ENCODE peak calls at places on chromosomes 12 and 14, in five cellular contexts. V, D, R, J and T are unnamed samples.

GRCh38 chr12:1595026-1595561 is 713 bp upstream of the FBXL14 start:
- DNase-seq in V (no peak), D (no peak), R (no peak), J (no peak), T (no peak)

GRCh38 chr14:93049867-93050331 is 65.8 kb downstream of the ITPK1 start:
- DNase-seq in V (no peak), D (no peak), R (no peak), J (no peak), T (no peak)

GRCh38 chr14:102000902-102001301 is 36.5 kb downstream of the DYNC1H1 start:
- DNase-seq in V (no peak), D (no peak), R (no peak), J (no peak), T (no peak)

GRCh38 chr12:90253674-90254181 is 545.1 kb upstream of the ATP2B1 start:
- DNase-seq in V (peak; percentile 25), D (no peak), R (no peak), J (peak; percentile 92), T (no peak)

GRCh38 chr12:57452181-57452936 is 2.7 kb upstream of the INHBE start:
- DNase-seq in V (peak; percentile 82), D (no peak), R (no peak), J (peak; percentile 97), T (no peak)

GRCh38 chr12:109385339-109386078 is 37.8 kb downstream of the MYO1H start:
- DNase-seq in V (peak; percentile 64), D (no peak), R (peak; percentile 32), J (peak; percentile 53), T (peak; percentile 12)

GRCh38 chr14:72894623-72895378 is 900 bp upstream of the DPF3 start:
- DNase-seq in V (no peak), D (peak; percentile 68), R (no peak), J (no peak), T (peak; percentile 30)

GRCh38 chr12:126389215-126389841 is 1324.1 kb downstream of the AACS start:
- DNase-seq in V (no peak), D (no peak), R (no peak), J (no peak), T (no peak)

GRCh38 chr12:124661382-124661781 is 94.0 kb upstream of the NCOR2 start:
- DNase-seq in V (peak; percentile 29), D (no peak), R (no peak), J (no peak), T (no peak)

GRCh38 chr14:68981539-68981976 is 2.5 kb upstream of the ACTN1 start:
- DNase-seq in V (no peak), D (no peak), R (no peak), J (peak; percentile 91), T (no peak)

GRCh38 chr14:61573748-61574513 is 121.4 kb upstream of the HIF1A start:
- DNase-seq in V (no peak), D (no peak), R (no peak), J (peak; percentile 73), T (no peak)

GRCh38 chr12:92470608-92471021 is 232.2 kb upstream of the PLEKHG7 start:
- DNase-seq in V (no peak), D (no peak), R (no peak), J (peak; percentile 13), T (no peak)

GRCh38 chr14:75372260-75372659 is 55.6 kb upstream of the JDP2 start:
- DNase-seq in V (no peak), D (no peak), R (no peak), J (no peak), T (no peak)

GRCh38 chr12:11746024-11746771 is 96.7 kb downstream of the ETV6 start:
- DNase-seq in V (peak; percentile 77), D (no peak), R (no peak), J (peak; percentile 55), T (no peak)

GRCh38 chr14:97523936-97524335 is 726.8 kb downstream of the VRK1 start:
- DNase-seq in V (peak; percentile 6), D (no peak), R (no peak), J (no peak), T (no peak)

GRCh38 chr14:105899657-105900397 is 373.4 kb downstream of the TMEM121 start:
- DNase-seq in V (no peak), D (no peak), R (no peak), J (no peak), T (peak; percentile 3)

GRCh38 chr12:67388331-67389163 is 119.4 kb downstream of the CAND1 start:
- DNase-seq in V (no peak), D (peak; percentile 46), R (no peak), J (no peak), T (peak; percentile 6)

GRCh38 chr14:71933026-71933587 is 878 bp downstream of the RGS6 start:
- DNase-seq in V (no peak), D (peak; percentile 48), R (no peak), J (no peak), T (no peak)

GRCh38 chr12:27781680-27782079 is 1.6 kb upstream of the MANSC4 start:
- DNase-seq in V (no peak), D (no peak), R (no peak), J (peak; percentile 67), T (no peak)

GRCh38 chr14:67513631-67514108 is 19.4 kb upstream of the PLEKHH1 start:
- DNase-seq in V (no peak), D (no peak), R (no peak), J (no peak), T (no peak)

GRCh38 chr14:67627519-67627918 is 7.8 kb downstream of the ARG2 start:
- DNase-seq in V (no peak), D (no peak), R (no peak), J (no peak), T (no peak)

GRCh38 chr12:89059721-89060120 is 292.6 kb downstream of the DUSP6 start:
- DNase-seq in V (no peak), D (no peak), R (no peak), J (no peak), T (no peak)

GRCh38 chr12:90027889-90028570 is 319.4 kb upstream of the ATP2B1 start:
- DNase-seq in V (no peak), D (no peak), R (no peak), J (no peak), T (no peak)

GRCh38 chr12:131912526-131913274 is 16.4 kb upstream of the PUS1 start:
- DNase-seq in V (peak; percentile 82), D (no peak), R (peak; percentile 24), J (peak; percentile 85), T (peak; percentile 51)

GRCh38 chr14:23538785-23539184 is 12.8 kb downstream of the ZFHX2 start:
- DNase-seq in V (no peak), D (peak; percentile 65), R (no peak), J (peak; percentile 31), T (no peak)

GRCh38 chr12:15584366-15585041 is 204.7 kb downstream of the EPS8 start:
- DNase-seq in V (peak; percentile 79), D (no peak), R (peak; percentile 37), J (peak; percentile 83), T (peak; percentile 19)

GRCh38 chr14:89027097-89027740 is 202.8 kb downstream of the TTC8 start:
- DNase-seq in V (peak; percentile 28), D (peak; percentile 89), R (peak; percentile 21), J (peak; percentile 33), T (peak; percentile 27)
- TF ChIP-seq MAFK in V (no peak), D (no peak), R (no peak), J (no peak), T (no peak)

GRCh38 chr14:65910108-65910507 is 497.6 kb downstream of the FUT8 start:
- DNase-seq in V (peak; percentile 35), D (no peak), R (no peak), J (peak; percentile 28), T (no peak)
- TF ChIP-seq MAFK in V (no peak), D (no peak), R (no peak), J (no peak), T (no peak)

DNA sequence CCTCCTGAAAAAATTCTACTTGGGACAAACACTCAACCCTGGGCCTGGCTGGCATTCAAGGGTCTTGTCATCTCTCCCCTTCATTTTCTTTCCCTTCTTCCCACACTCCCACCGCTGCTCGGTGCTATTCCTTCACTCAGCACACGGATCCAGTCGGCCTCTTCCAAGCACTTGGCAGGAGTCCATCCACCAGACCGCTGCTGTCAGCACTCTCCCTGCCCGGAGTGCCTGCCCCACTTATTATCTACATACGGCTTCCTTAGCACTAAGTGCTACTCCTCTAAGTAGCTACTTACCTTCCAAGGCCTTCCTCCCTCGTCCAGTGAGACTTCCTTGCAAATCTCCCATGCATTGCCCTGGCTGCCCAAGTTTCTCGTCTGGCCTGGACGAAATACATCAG is 29.8 kb downstream of the CALM1 start:
- DNase-seq in V (no peak), D (no peak), R (no peak), J (no peak), T (no peak)
- TF ChIP-seq MAFK in V (no peak), D (no peak), R (no peak), J (no peak), T (no peak)

GRCh38 chr14:60092516-60092915 is 793 bp downstream of the PCNX4 start:
- DNase-seq in V (peak; percentile 42), D (no peak), R (peak; percentile 39), J (peak; percentile 41), T (peak; percentile 32)
- TF ChIP-seq MAFK in V (no peak), D (no peak), R (no peak), J (no peak), T (no peak)

GRCh38 chr14:32007755-32008374 is 69.2 kb upstream of the ARHGAP5 start:
- DNase-seq in V (no peak), D (no peak), R (no peak), J (no peak), T (no peak)

GRCh38 chr14:32009221-32009620 is 67.9 kb upstream of the ARHGAP5 start:
- DNase-seq in V (no peak), D (no peak), R (no peak), J (no peak), T (no peak)

GRCh38 chr14:32004300-32004699 is 72.8 kb upstream of the ARHGAP5 start:
- DNase-seq in V (peak; percentile 61), D (no peak), R (peak; percentile 41), J (no peak), T (no peak)

GRCh38 chr14:32008602-32009193 is 68.4 kb upstream of the ARHGAP5 start:
- DNase-seq in V (no peak), D (no peak), R (no peak), J (no peak), T (no peak)

GRCh38 chr14:32006267-32007110 is 70.6 kb upstream of the ARHGAP5 start:
- DNase-seq in V (peak; percentile 85), D (no peak), R (peak; percentile 74), J (peak; percentile 19), T (no peak)
- TF ChIP-seq MAFK in V (peak; percentile 3), D (no peak), R (no peak), J (no peak), T (no peak)

DNA sequence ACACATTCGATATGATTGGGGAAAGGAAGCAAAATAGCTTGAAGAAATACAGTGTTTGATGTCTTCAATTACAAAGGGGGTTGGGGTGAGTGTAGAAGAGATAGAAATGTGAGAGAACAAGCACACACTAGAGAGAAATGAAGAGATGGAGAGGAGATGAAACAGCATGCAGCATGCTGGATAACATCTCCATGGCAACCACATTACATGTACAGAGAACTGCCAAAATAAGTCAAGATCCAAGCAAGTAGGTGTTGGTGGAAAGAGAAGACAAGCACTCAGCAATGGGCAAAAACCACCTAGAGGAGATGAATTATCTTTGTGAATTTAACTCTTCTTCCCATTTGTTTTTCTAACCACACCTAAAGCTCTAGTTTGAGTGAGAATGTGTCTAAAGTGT is 289.8 kb downstream of the GRIN2B start:
- DNase-seq in V (no peak), D (no peak), R (no peak), J (no peak), T (no peak)
- TF ChIP-seq MAFK in V (no peak), D (no peak), R (no peak), J (no peak), T (no peak)